ENCODE peak calls at places on chromosomes 2 and 18, in six cellular contexts. V, K, L, N, S and A are unnamed samples.

GRCh38 chr2:150880986-150881385 is 380.7 kb downstream of the RBM43 start:
- DNase-seq in V (no peak), K (no peak), L (no peak), N (no peak), S (no peak), A (no peak)

GRCh38 chr2:190344275-190344827 is 962 bp downstream of the INPP1 start:
- DNase-seq in V (peak), K (no peak), L (peak), N (no peak), S (no peak), A (peak)

GRCh38 chr2:64114063-64114911 is 29.9 kb downstream of the PELI1 start:
- DNase-seq in V (no peak), K (no peak), L (no peak), N (no peak), S (peak), A (peak)

GRCh38 chr2:95275601-95276243 is 1.5 kb downstream of the PROM2 start:
- DNase-seq in V (no peak), K (peak), L (peak), N (peak), S (peak), A (no peak)

GRCh38 chr2:218671077-218671653 is 637 bp downstream of the RNF25 start:
- DNase-seq in V (no peak), K (no peak), L (no peak), N (no peak), S (peak), A (peak)

GRCh38 chr2:239723486-239724193 is 301.5 kb downstream of the NDUFA10 start:
- DNase-seq in V (peak), K (peak), L (peak), N (peak), S (no peak), A (no peak)

GRCh38 chr2:191374366-191374765 is 129.2 kb downstream of the MYO1B start:
- DNase-seq in V (no peak), K (no peak), L (no peak), N (no peak), S (no peak), A (no peak)

GRCh38 chr2:233075966-233076339 is 15.8 kb downstream of the INPP5D start:
- DNase-seq in V (peak), K (no peak), L (no peak), N (no peak), S (no peak), A (no peak)

GRCh38 chr2:3349211-3349693 is 28.4 kb downstream of the EIPR1 start:
- DNase-seq in V (peak), K (peak), L (no peak), N (no peak), S (peak), A (no peak)

GRCh38 chr2:106961328-106961727 is 75.4 kb upstream of the ST6GAL2 start:
- DNase-seq in V (no peak), K (no peak), L (no peak), N (no peak), S (no peak), A (no peak)

GRCh38 chr2:207819839-207820784 is 50.4 kb upstream of the FZD5 start:
- DNase-seq in V (no peak), K (no peak), L (no peak), N (peak), S (peak), A (no peak)

GRCh38 chr2:204452464-204453023 is 92.7 kb upstream of the PARD3B start:
- DNase-seq in V (no peak), K (no peak), L (peak), N (no peak), S (peak), A (peak)

GRCh38 chr2:98293003-98293402 is 53.3 kb upstream of the CNGA3 start:
- DNase-seq in V (no peak), K (no peak), L (no peak), N (no peak), S (no peak), A (no peak)

GRCh38 chr2:27431395-27431794 is 3.0 kb downstream of the NRBP1 start:
- DNase-seq in V (no peak), K (no peak), L (no peak), N (no peak), S (peak), A (peak)

GRCh38 chr2:126359494-126359893 is 296.5 kb upstream of the GYPC start:
- DNase-seq in V (no peak), K (no peak), L (no peak), N (no peak), S (no peak), A (peak)

GRCh38 chr2:38430603-38431002 is 53.5 kb upstream of the ATL2 start:
- DNase-seq in V (no peak), K (no peak), L (no peak), N (no peak), S (no peak), A (no peak)
- TF ChIP-seq CTCF in V (no peak), K (no peak), L (no peak), N (no peak), S (no peak), A (no peak)

GRCh38 chr2:208820289-208820688 is 413.7 kb downstream of the PTH2R start:
- DNase-seq in V (no peak), K (no peak), L (no peak), N (no peak), S (peak), A (peak)
- TF ChIP-seq CTCF in V (no peak), K (peak), L (no peak), N (no peak), S (peak), A (peak)

DNA sequence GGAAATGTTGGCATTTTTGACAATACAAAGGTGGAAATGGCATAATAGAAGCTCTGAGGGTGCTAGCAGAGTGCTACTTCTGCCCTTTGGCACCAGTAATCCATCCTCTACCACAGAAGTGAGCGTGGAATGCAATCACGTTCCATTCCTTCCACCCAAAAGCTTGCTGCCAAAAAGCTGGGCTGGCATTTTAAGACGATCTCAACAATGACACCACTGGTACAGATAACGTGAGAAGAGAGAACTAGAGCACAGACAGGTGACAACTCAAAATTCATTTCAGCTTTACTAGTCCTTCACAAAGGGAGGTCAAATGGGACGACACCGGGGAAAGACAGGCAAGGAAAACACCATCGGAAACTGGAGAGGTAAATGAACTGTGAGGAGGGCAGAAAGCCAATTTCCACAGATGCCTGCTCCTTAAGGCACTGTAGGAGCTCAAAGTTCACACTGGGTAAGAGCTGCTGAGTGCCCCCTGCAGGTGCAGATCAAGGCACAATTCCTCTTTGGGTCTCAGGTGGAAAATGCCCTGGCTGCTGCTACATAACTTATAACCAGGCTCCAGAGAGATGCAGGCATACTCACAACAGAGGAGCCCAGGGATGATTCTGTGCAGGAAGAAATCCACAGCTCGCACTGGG is 50.7 kb upstream of the RNU4ATAC start:
- DNase-seq in V (no peak), K (no peak), L (no peak), N (no peak), S (peak), A (peak)
- TF ChIP-seq CTCF in V (no peak), K (no peak), L (no peak), N (no peak), S (peak), A (peak)

GRCh38 chr2:235217814-235218213 is 266.0 kb downstream of the SH3BP4 start:
- DNase-seq in V (no peak), K (no peak), L (no peak), N (no peak), S (peak), A (peak)

GRCh38 chr2:235212501-235212900 is 260.7 kb downstream of the SH3BP4 start:
- DNase-seq in V (no peak), K (no peak), L (no peak), N (no peak), S (no peak), A (no peak)

GRCh38 chr2:235218486-235218907 is 266.7 kb downstream of the SH3BP4 start:
- DNase-seq in V (no peak), K (no peak), L (no peak), N (no peak), S (no peak), A (no peak)

GRCh38 chr2:235216901-235217300 is 265.1 kb downstream of the SH3BP4 start:
- DNase-seq in V (no peak), K (no peak), L (no peak), N (no peak), S (no peak), A (no peak)

DNA sequence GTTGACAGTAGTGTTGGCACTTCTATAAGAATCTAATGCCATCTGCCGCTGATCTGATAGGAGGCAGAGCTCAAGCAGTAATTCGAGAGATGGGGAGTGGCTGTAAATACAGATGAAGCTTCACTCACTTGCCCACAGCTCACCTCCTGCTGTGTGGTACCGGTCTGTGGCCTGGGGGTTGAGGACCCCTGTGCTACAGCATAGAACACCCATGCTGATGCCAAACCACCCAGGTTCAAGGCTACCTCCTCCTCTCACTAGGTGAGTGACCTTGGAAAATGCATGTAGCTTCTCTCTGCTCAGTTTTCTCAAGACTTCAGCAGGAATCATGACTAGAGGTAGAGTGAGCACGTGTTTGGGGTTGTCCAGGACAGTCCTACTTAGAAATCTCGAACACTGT is 263.4 kb downstream of the SH3BP4 start:
- DNase-seq in V (no peak), K (no peak), L (no peak), N (no peak), S (no peak), A (no peak)
- TF ChIP-seq CTCF in V (no peak), K (no peak), L (no peak), N (no peak), S (no peak), A (no peak)

DNA sequence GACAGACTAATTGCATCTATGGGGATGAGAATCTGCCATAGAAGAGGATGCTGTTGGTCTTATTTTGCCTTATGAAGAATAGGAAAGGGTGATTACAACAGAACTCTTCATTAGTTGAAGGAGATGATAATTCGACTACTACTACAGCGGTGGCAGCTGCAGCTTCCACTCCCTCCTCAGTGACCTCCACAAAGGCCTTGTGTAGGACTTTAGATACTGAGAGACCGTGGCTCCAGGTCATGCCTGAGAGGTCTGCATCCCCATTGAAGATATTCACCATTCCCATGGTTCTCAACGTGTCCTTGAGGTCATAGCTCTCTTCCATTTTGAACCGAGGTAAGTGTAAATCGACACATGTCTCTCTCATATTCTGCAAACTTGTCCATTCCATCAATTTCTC is 6.4 kb downstream of the SERPINB4 start:
- DNase-seq in V (no peak), K (no peak), L (no peak), N (no peak), S (no peak), A (no peak)
- TF ChIP-seq CTCF in V (no peak), K (no peak), L (no peak), N (no peak), S (no peak), A (no peak)